ENCODE peak calls at places on chromosomes 2 and 18, in eight cellular contexts. L, U, X, W, H, D, A and P are unnamed samples.

GRCh38 chr2:71680925-71681324 is 227.6 kb downstream of the DYSF start:
- DNase-seq in H (no peak), U (no peak), A (no peak), D (no peak), L (no peak), X (peak; percentile 53), W (no peak), P (peak; percentile 10)

GRCh38 chr2:214772443-214773034 is 36.9 kb downstream of the BARD1 start:
- DNase-seq in W (no peak), U (no peak), X (no peak), L (no peak), H (no peak), A (no peak), D (no peak), P (no peak)

GRCh38 chr2:204479557-204479956 is 65.7 kb upstream of the PARD3B start:
- DNase-seq in L (no peak), H (no peak), W (no peak), U (no peak), D (no peak), X (no peak), A (no peak), P (no peak)

GRCh38 chr2:99753505-99753904 is 263.7 kb upstream of the REV1 start:
- DNase-seq in L (no peak), W (no peak), H (no peak), U (no peak), X (no peak), A (no peak), D (no peak), P (no peak)

GRCh38 chr2:7430869-7431641 is 513.8 kb downstream of the RNF144A start:
- DNase-seq in U (peak; percentile 21), H (peak; percentile 91), W (no peak), D (peak; percentile 32), A (peak; percentile 29), L (no peak), X (no peak), P (peak; percentile 26)

GRCh38 chr2:348517-348916 is 60.6 kb upstream of the ALKAL2 start:
- DNase-seq in W (no peak), D (peak; percentile 52), U (peak; percentile 76), H (no peak), X (no peak), A (no peak), L (no peak), P (peak; percentile 11)

GRCh38 chr2:201158111-201158929 is 24.6 kb upstream of the CASP10 start:
- DNase-seq in W (peak; percentile 63), L (peak; percentile 46), A (peak; percentile 86), D (peak; percentile 91), H (no peak), X (peak; percentile 75), U (peak; percentile 87), P (peak; percentile 86)

GRCh38 chr2:181861379-181861778 is 30.2 kb upstream of the ITPRID2 start:
- DNase-seq in A (no peak), D (no peak), U (no peak), X (no peak), W (no peak), H (no peak), L (no peak), P (peak; percentile 78)

GRCh38 chr2:32622570-32623310 is 5.1 kb upstream of the TTC27 start:
- DNase-seq in A (peak; percentile 38), L (no peak), X (no peak), D (no peak), U (peak; percentile 26), W (no peak), H (no peak), P (no peak)

GRCh38 chr2:154826827-154827226 is 128.3 kb downstream of the KCNJ3 start:
- DNase-seq in A (no peak), D (no peak), H (no peak), U (no peak), L (no peak), X (no peak), W (no peak), P (no peak)

GRCh38 chr2:101698419-101699190 is 1.1 kb downstream of the MAP4K4 start:
- DNase-seq in X (no peak), D (peak; percentile 25), U (no peak), A (no peak), L (no peak), H (no peak), W (no peak), P (peak; percentile 13)

GRCh38 chr18:66511810-66512209 is 92.1 kb downstream of the CDH19 start:
- DNase-seq in L (no peak), D (no peak), A (no peak), W (no peak), X (no peak), U (no peak), H (no peak), P (no peak)

GRCh38 chr18:66508937-66509336 is 95.0 kb downstream of the CDH19 start:
- DNase-seq in H (no peak), D (no peak), A (no peak), U (no peak), W (no peak), X (no peak), L (no peak), P (no peak)

GRCh38 chr18:66510357-66511027 is 93.4 kb downstream of the CDH19 start:
- DNase-seq in X (no peak), A (no peak), W (no peak), H (no peak), L (no peak), D (no peak), U (no peak), P (no peak)

DNA sequence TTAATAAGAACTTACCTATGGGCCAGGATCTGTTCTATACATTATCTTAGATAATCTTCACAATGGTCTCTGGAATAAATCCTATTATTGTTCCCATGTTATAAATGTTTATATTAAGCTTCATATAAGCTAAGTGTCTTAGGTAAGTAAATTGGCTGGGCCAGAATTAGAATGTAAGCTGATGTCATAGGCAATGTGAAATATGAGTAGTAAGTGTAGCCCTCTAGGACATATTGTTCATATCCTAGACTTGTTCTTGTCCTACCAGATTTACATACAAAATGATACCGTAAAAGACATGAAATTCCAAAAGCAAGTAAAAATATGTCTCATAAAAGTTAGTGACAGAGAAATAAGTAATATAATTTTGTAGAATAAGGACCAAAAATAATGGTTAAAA is 89.9 kb downstream of the CDH19 start:
- DNase-seq in W (no peak), X (no peak), L (no peak), U (no peak), D (no peak), A (no peak), H (no peak), P (no peak)
- H3K27ac ChIP-seq in W (no peak overlapping the region), X (no peak overlapping the region), L (no peak overlapping the region), U (no peak overlapping the region), D (no peak overlapping the region), A (no peak overlapping the region), H (no peak overlapping the region), P (no peak overlapping the region)

DNA sequence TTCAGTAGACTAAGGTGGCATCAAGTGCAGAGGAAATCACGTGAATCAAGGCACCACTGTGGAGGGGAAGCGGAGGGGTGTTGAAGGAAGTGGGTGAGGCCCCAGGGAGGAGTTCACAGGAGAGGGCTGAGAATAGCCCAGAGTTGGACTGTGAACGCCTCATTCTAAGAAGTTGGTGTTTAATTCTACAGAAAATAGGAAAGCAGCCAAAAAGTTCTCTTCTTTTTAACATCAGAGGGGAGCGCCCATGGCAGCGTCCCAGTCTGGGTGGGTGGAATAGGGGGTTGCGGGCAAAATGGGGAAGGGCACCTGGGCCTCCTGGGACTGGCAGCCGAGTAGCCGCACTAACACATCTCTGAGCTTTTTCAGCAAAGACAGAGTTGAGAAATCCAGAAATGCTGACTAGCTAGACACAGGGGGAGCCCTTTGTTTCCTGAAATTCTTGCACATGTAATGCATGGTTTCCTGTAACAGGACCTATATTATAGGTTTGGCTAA is 96.9 kb downstream of the NEB start:
- DNase-seq in H (no peak), L (no peak), A (no peak), X (no peak), U (no peak), D (no peak), W (no peak), P (no peak)
- TF ChIP-seq POLR2A in H (no peak), L (no peak), A (no peak), X (no peak), U (no peak), D (no peak), W (no peak), P (no peak)

GRCh38 chr2:45182667-45183620 is 173.7 kb upstream of the SIX2 start:
- DNase-seq in U (no peak), L (no peak), X (no peak), W (no peak), D (no peak), H (no peak), A (no peak), P (no peak)
- H3K4me1 ChIP-seq in U (no peaks in the 10 kb centered on the region), L (no peaks in the 10 kb centered on the region), X (no peaks in the 10 kb centered on the region), W (no peaks in the 10 kb centered on the region), D (no peaks in the 10 kb centered on the region), H (no peaks in the 10 kb centered on the region), A (no peaks in the 10 kb centered on the region), P (no peaks in the 10 kb centered on the region)

GRCh38 chr18:9380571-9381390 is 46.2 kb downstream of the TWSG1 start:
- DNase-seq in H (no peak), A (no peak), X (no peak), W (no peak), L (no peak), D (no peak), U (no peak), P (no peak)
- H3K27ac ChIP-seq in H (no peak overlapping the region), A (no peak overlapping the region), X (peak overlapping the region; percentile 51), W (no peak overlapping the region), L (no peak overlapping the region), D (no peak overlapping the region), U (no peak overlapping the region), P (no peak overlapping the region)

GRCh38 chr2:29115797-29116781 is 874 bp downstream of the CLIP4 start:
- DNase-seq in U (peak; percentile 89), D (peak; percentile 78), H (peak; percentile 89), L (peak; percentile 76), X (peak; percentile 89), W (peak; percentile 70), A (peak; percentile 60), P (peak; percentile 43)
- TF ChIP-seq POLR2A in U (no peak), D (no peak), H (peak; percentile 67), L (no peak), X (no peak), W (peak; percentile 43), A (no peak), P (peak; percentile 40)

DNA sequence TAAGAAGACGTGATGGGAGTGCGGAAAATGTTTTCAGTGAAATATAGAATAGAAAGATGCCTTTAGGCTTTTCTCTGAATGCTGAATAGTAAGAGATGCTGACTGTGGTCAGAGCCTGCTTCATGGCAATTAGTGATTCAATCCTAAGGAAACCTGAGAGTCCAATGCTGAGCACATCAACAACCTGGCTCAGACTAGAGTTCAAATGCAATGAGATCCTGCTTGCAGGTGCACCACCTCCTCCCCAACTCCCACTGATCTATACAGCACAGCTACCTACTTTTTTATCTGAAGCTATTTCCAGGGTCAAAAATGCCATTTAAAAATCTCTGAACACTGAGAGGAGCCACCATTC is 65.4 kb downstream of the AAK1 start:
- DNase-seq in H (no peak), W (no peak), D (no peak), U (no peak), X (no peak), L (no peak), A (no peak), P (no peak)
- H3K4me1 ChIP-seq in H (peaks cover 31% of the 10 kb centered on the region), W (peaks cover 7% of the 10 kb centered on the region), D (peaks cover 5% of the 10 kb centered on the region), U (peaks cover 44% of the 10 kb centered on the region), X (no peaks in the 10 kb centered on the region), L (no peaks in the 10 kb centered on the region), A (peaks cover 43% of the 10 kb centered on the region), P (peaks cover 36% of the 10 kb centered on the region)

GRCh38 chr2:134029478-134029877 is 224.4 kb upstream of the MGAT5 start:
- DNase-seq in W (no peak), D (peak; percentile 61), L (no peak), A (no peak), U (no peak), X (no peak), H (no peak), P (no peak)
- H3K27ac ChIP-seq in W (no peak overlapping the region), D (no peak overlapping the region), L (no peak overlapping the region), A (no peak overlapping the region), U (no peak overlapping the region), X (no peak overlapping the region), H (no peak overlapping the region), P (no peak overlapping the region)